ENCODE peak calls at places on chromosomes 2 and 18, in four cellular contexts. U is dorsolateral prefrontal cortex, T is A673, P is SJCRH30. F is an unnamed sample.

GRCh38 chr2:54894467-54894866 is 155.8 kb downstream of the RTN4 start:
- DNase-seq in P (peak), T (no peak), U (no peak), F (no peak)

GRCh38 chr2:181876614-181877063 is 14.9 kb upstream of the ITPRID2 start:
- DNase-seq in P (no peak), T (no peak), U (no peak), F (no peak)

GRCh38 chr2:170258382-170258781 is 80.4 kb downstream of the MYO3B start:
- DNase-seq in U (no peak), T (no peak), P (no peak), F (no peak)

GRCh38 chr2:62831729-62832128 is 126.2 kb downstream of the EHBP1 start:
- DNase-seq in U (no peak), T (no peak), P (no peak), F (no peak)

GRCh38 chr18:3773303-3773702 is 323.3 kb downstream of the TGIF1 start:
- DNase-seq in P (no peak), U (no peak), T (no peak), F (no peak)

GRCh38 chr2:128734521-128735295 is 416.0 kb upstream of the HS6ST1 start:
- DNase-seq in U (no peak), T (peak), P (no peak), F (no peak)

GRCh38 chr2:240572141-240573031 is 4.1 kb downstream of the RNPEPL1 start:
- DNase-seq in U (no peak), P (no peak), T (no peak), F (no peak)

GRCh38 chr2:215833531-215834162 is 179.7 kb downstream of the MREG start:
- DNase-seq in T (peak), P (peak), U (no peak), F (no peak)

GRCh38 chr2:111671426-111672150 is 212.4 kb downstream of the ANAPC1 start:
- DNase-seq in T (no peak), U (no peak), P (no peak), F (no peak)